ENCODE peak calls at places on chromosomes 4 and X, in seven cellular contexts. A, Y, W, M, V, E and G are unnamed samples.

GRCh38 chr4:30380404-30380998 is 339.7 kb upstream of the PCDH7 start:
- DNase-seq in A (peak; percentile 54), Y (peak; percentile 62), W (no peak), M (no peak), V (no peak), E (no peak), G (peak; percentile 72)

GRCh38 chr4:129358571-129358970 is 262.6 kb downstream of the C4orf33 start:
- DNase-seq in A (no peak), Y (no peak), W (no peak), M (no peak), V (no peak), E (no peak), G (no peak)

GRCh38 chr4:151152033-151152432 is 52.6 kb downstream of the RPS3A start:
- DNase-seq in A (no peak), Y (no peak), W (no peak), M (no peak), V (no peak), E (no peak), G (no peak)

GRCh38 chr4:21304061-21304541 is 603.8 kb downstream of the PACRGL start:
- DNase-seq in A (no peak), Y (peak; percentile 46), W (no peak), M (no peak), V (no peak), E (no peak), G (peak; percentile 57)

GRCh38 chrX:23919706-23920320 is 12.0 kb downstream of the CXorf58 start:
- DNase-seq in A (no peak), Y (no peak), W (no peak), M (no peak), V (no peak), E (no peak), G (peak; percentile 26)

GRCh38 chr4:176540814-176541213 is 221.0 kb downstream of the SPCS3 start:
- DNase-seq in A (no peak), Y (no peak), W (no peak), M (no peak), V (no peak), E (no peak), G (no peak)

GRCh38 chr4:185839204-185839712 is 27.3 kb upstream of the SORBS2 start:
- DNase-seq in A (no peak), Y (peak; percentile 11), W (no peak), M (no peak), V (no peak), E (peak; percentile 81), G (no peak)

GRCh38 chr4:125741825-125742452 is 427.2 kb downstream of the FAT4 start:
- DNase-seq in A (peak; percentile 7), Y (no peak), W (no peak), M (no peak), V (no peak), E (no peak), G (no peak)

GRCh38 chrX:63746715-63747114 is 38.3 kb downstream of the ARHGEF9 start:
- DNase-seq in A (no peak), Y (no peak), W (no peak), M (no peak), V (no peak), E (no peak), G (no peak)

GRCh38 chr4:8278009-8278395 is 8.4 kb downstream of the HTRA3 start:
- DNase-seq in A (no peak), Y (no peak), W (no peak), M (peak; percentile 32), V (no peak), E (peak; percentile 79), G (no peak)

GRCh38 chr4:176981074-176981473 is 188.4 kb upstream of the VEGFC start:
- DNase-seq in A (no peak), Y (no peak), W (no peak), M (no peak), V (no peak), E (no peak), G (no peak)

GRCh38 chr4:158176776-158177175 is 4.0 kb upstream of the GASK1B start:
- DNase-seq in A (no peak), Y (no peak), W (no peak), M (no peak), V (no peak), E (no peak), G (no peak)

GRCh38 chr4:131381055-131381454 is 1768.0 kb upstream of the PCDH10 start:
- DNase-seq in A (no peak), Y (no peak), W (no peak), M (no peak), V (no peak), E (no peak), G (no peak)

GRCh38 chr4:140308366-140309123 is 64.9 kb upstream of the SCOC start:
- DNase-seq in A (no peak), Y (peak; percentile 24), W (no peak), M (no peak), V (no peak), E (peak; percentile 84), G (no peak)

GRCh38 chrX:139795196-139795595 is 87.2 kb upstream of the MCF2 start:
- DNase-seq in A (no peak), Y (no peak), W (no peak), M (no peak), V (no peak), E (no peak), G (no peak)

GRCh38 chr4:73447701-73448100 is 11.7 kb downstream of the AFP start:
- DNase-seq in A (no peak), Y (no peak), W (no peak), M (no peak), V (no peak), E (no peak), G (no peak)

GRCh38 chrX:154321624-154322023 is 26.0 kb downstream of the TKTL1 start:
- DNase-seq in A (peak; percentile 57), Y (no peak), W (no peak), M (peak; percentile 62), V (no peak), E (no peak), G (peak; percentile 44)

GRCh38 chrX:1420371-1420770 is 28.5 kb upstream of the SLC25A6 start:
- DNase-seq in A (no peak), Y (no peak), W (no peak), M (peak; percentile 74), V (no peak), E (peak; percentile 57), G (no peak)

GRCh38 chrX:47145408-47146120 is 543 bp downstream of the RBM10 start:
- DNase-seq in A (peak; percentile 61), Y (no peak), W (no peak), M (peak; percentile 74), V (no peak), E (peak; percentile 64), G (no peak)

GRCh38 chr4:85113706-85114105 is 147.2 kb upstream of the WDFY3 start:
- DNase-seq in A (no peak), Y (no peak), W (no peak), M (no peak), V (no peak), E (no peak), G (no peak)

GRCh38 chr4:55491486-55491885 is 55.2 kb downstream of the CLOCK start:
- DNase-seq in A (no peak), Y (no peak), W (no peak), M (no peak), V (no peak), E (no peak), G (no peak)

GRCh38 chr4:107034091-107034698 is 1.9 kb downstream of the DKK2 start:
- DNase-seq in A (no peak), Y (peak; percentile 68), W (no peak), M (peak; percentile 75), V (peak; percentile 32), E (peak; percentile 74), G (peak; percentile 85)

GRCh38 chrX:155997436-155997835 is at the start of gene IL9R:
- DNase-seq in A (no peak), Y (no peak), W (peak; percentile 82), M (no peak), V (no peak), E (no peak), G (peak; percentile 86)

GRCh38 chr4:108360857-108361820 is 192.4 kb upstream of the LEF1 start:
- DNase-seq in A (no peak), Y (peak; percentile 23), W (no peak), M (no peak), V (no peak), E (no peak), G (no peak)
- H3K27ac ChIP-seq in A (no peak overlapping the region), Y (peak overlapping the region; percentile 83), W (no peak overlapping the region), M (no peak overlapping the region), V (peak overlapping the region; percentile 11), E (no peak overlapping the region), G (no peak overlapping the region)

DNA sequence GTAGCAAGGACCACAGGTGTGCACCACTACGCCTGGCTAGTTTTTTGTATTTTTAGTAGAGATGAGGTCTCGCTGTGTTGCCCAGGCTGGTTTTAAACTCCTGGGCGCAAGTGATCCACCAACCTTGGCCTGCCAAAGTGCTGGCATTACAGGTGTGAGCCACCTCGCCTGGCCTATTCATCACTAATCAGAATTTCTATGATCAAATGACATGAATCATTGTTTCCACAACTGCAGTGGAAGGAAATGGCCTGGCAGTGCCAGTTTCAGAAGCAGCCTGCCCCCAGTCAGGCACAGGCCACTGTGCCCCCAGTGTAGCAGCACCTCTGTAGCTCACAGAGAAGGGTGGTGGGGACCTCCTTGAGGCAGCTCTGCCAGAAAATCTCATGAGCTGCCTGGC is 66.0 kb upstream of the MSANTD1 start:
- DNase-seq in A (no peak), Y (no peak), W (no peak), M (no peak), V (no peak), E (no peak), G (no peak)
- H3K36me3 ChIP-seq in A (peaks cover 85% of the 10 kb centered on the region), Y (peaks cover 5% of the 10 kb centered on the region), W (peaks cover 33% of the 10 kb centered on the region), M (peaks cover 100% of the 10 kb centered on the region), V (peaks cover 91% of the 10 kb centered on the region), E (peaks cover 50% of the 10 kb centered on the region), G (peaks cover 74% of the 10 kb centered on the region)

GRCh38 chr4:38161208-38162113 is 201.3 kb downstream of the PTTG2 start:
- DNase-seq in A (no peak), Y (no peak), W (no peak), M (no peak), V (no peak), E (no peak), G (no peak)
- H3K9me3 ChIP-seq in A (no peaks in the 10 kb centered on the region), Y (no peaks in the 10 kb centered on the region), W (peaks cover 4% of the 10 kb centered on the region), M (peaks cover 4% of the 10 kb centered on the region), V (peaks cover 5% of the 10 kb centered on the region), E (no peaks in the 10 kb centered on the region), G (peaks cover 7% of the 10 kb centered on the region)

DNA sequence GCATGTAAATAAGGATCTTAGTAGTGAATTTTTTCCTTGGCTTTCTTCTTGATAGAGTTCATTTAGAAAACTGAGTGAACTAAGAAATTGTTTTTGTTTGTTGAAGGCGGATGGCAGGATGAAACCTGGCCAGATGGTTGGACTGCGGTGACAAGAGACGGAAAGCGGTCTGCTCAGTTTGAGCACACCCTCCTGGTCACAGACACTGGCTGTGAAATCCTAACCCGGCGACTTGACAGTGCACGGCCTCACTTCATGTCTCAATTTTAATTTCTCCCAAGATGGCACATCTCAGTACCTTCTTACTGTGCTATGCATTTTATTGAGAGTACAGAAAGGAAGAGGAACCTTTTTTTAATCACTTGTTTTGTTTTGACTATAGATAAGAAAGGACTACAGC is 27.5 kb downstream of the ADH5 start:
- DNase-seq in A (no peak), Y (no peak), W (no peak), M (no peak), V (no peak), E (no peak), G (no peak)
- H3K27ac ChIP-seq in A (no peak overlapping the region), Y (peak overlapping the region; percentile 75), W (no peak overlapping the region), M (no peak overlapping the region), V (no peak overlapping the region), E (peak overlapping the region; percentile 71), G (no peak overlapping the region)